ENCODE peak calls at places on chromosomes 16 and 17, in five cellular contexts. T is stimulated activated naive CD4-positive, alpha-beta T cell; D is H4; H is T-helper 2 cell; R is fibroblast of lung. E is an unnamed sample.

GRCh38 chr17:1413281-1413791 is 13.3 kb upstream of the YWHAE start:
- DNase-seq in T (no peak), D (peak; percentile 89), H (no peak), R (peak; percentile 85), E (no peak)

GRCh38 chr17:81831957-81832607 is 1.0 kb downstream of the MCRIP1 start:
- DNase-seq in T (peak; percentile 50), D (no peak), H (peak; percentile 34), R (peak; percentile 45), E (peak; percentile 58)

GRCh38 chr16:56354746-56355145 is 70.6 kb downstream of the AMFR start:
- DNase-seq in T (no peak), D (no peak), H (no peak), R (no peak), E (no peak)

GRCh38 chr17:36696805-36697204 is 95.4 kb downstream of the MRM1 start:
- DNase-seq in T (no peak), D (no peak), H (no peak), R (no peak), E (no peak)

GRCh38 chr16:78463591-78463990 is 364.1 kb downstream of the WWOX start:
- DNase-seq in T (no peak), D (no peak), H (no peak), R (no peak), E (no peak)

GRCh38 chr17:36808181-36808661 is 129.1 kb upstream of the LHX1 start:
- DNase-seq in T (no peak), D (no peak), H (no peak), R (peak; percentile 39), E (no peak)

GRCh38 chr17:38444151-38444550 is 15.9 kb downstream of the ARHGAP23 start:
- DNase-seq in T (peak; percentile 59), D (peak; percentile 56), H (peak; percentile 35), R (peak; percentile 51), E (peak; percentile 21)

GRCh38 chr17:69012895-69013805 is 47.6 kb downstream of the ABCA9 start:
- DNase-seq in T (no peak), D (no peak), H (no peak), R (peak; percentile 83), E (no peak)

GRCh38 chr17:33175565-33175964 is 117.5 kb downstream of the ASIC2 start:
- DNase-seq in T (no peak), D (no peak), H (no peak), R (peak; percentile 45), E (no peak)

GRCh38 chr16:1412847-1413246 is 1.7 kb downstream of the UNKL start:
- DNase-seq in T (no peak), D (no peak), H (no peak), R (no peak), E (no peak)